ENCODE peak calls at places on chromosomes 13 and 19, in ten cellular contexts. X is stimulated activated CD8-positive, alpha-beta memory T cell treated with anti-CD3 and anti-CD28 coated beads, Interleukin-15, amount 100 ng/mL, for 4 hours; M is aorta; O is caudate nucleus; K is Calu3; A is GM23338; P is RWPE1; E is NCI-H446 treated with DMSO at 0.1 percent for 48 hours; Y is amniotic stem cell; B is effector memory CD8-positive, alpha-beta T cell. R is an unnamed sample.
A peak's percentile ranks its signal among the peaks of the same experiment; 100 is the strongest.

GRCh38 chr19:5719274-5719960 is 529 bp downstream of the LONP1 start:
- DNase-seq in M (peak; percentile 57), P (peak; percentile 29), X (no peak), A (peak; percentile 42), B (peak; percentile 21), O (no peak), E (no peak), Y (no peak), K (no peak), R (no peak)

GRCh38 chr13:48275507-48275906 is 28.0 kb upstream of the RB1 start:
- DNase-seq in O (no peak), E (no peak), K (no peak), P (no peak), Y (no peak), M (no peak), A (no peak), X (no peak), B (no peak), R (no peak)

GRCh38 chr19:7743425-7743841 is 3.9 kb downstream of the CD209 start:
- DNase-seq in A (no peak), Y (no peak), O (no peak), B (no peak), P (no peak), X (no peak), E (no peak), K (no peak), M (no peak), R (no peak)

GRCh38 chr19:34661357-34661756 is 15.6 kb downstream of the SCGB2B2 start:
- DNase-seq in K (no peak), O (no peak), B (no peak), E (peak; percentile 59), P (no peak), X (no peak), A (no peak), Y (no peak), M (no peak), R (no peak)

GRCh38 chr13:110194456-110194855 is 112.5 kb downstream of the COL4A1 start:
- DNase-seq in O (no peak), A (no peak), K (no peak), B (no peak), E (no peak), P (no peak), Y (no peak), M (no peak), X (no peak), R (no peak)

GRCh38 chr13:40031031-40031430 is 375.6 kb downstream of the COG6 start:
- DNase-seq in Y (no peak), M (no peak), P (peak; percentile 30), X (no peak), E (no peak), A (no peak), O (no peak), K (no peak), B (no peak), R (peak; percentile 2)

GRCh38 chr13:35157143-35157755 is 215.2 kb downstream of the NBEA start:
- DNase-seq in M (no peak), X (no peak), O (no peak), P (peak; percentile 38), A (peak; percentile 71), Y (peak; percentile 13), E (peak; percentile 45), B (no peak), K (peak; percentile 30), R (peak; percentile 22)

GRCh38 chr19:36931684-36932083 is 15.6 kb downstream of the ZNF568 start:
- DNase-seq in B (no peak), Y (no peak), E (no peak), P (no peak), O (no peak), X (no peak), A (no peak), M (no peak), K (no peak), R (no peak)

GRCh38 chr13:98509271-98510155 is 67.4 kb downstream of the STK24 start:
- DNase-seq in X (no peak), A (no peak), O (no peak), E (no peak), Y (peak; percentile 59), P (peak; percentile 80), M (peak; percentile 81), K (peak; percentile 24), B (no peak), R (peak; percentile 29)

GRCh38 chr19:48596679-48597465 is 9.7 kb upstream of the SPACA4 start:
- DNase-seq in K (no peak), B (no peak), X (no peak), M (no peak), O (no peak), P (no peak), A (no peak), Y (no peak), E (no peak), R (no peak)